ENCODE peak calls at places on chromosomes 12 and 14, in five cellular contexts. T is body of pancreas, O is GM12878, E is IMR-90, I is stomach. K is an unnamed sample.

GRCh38 chr14:81269100-81269978 is 48.6 kb upstream of the GTF2A1 start:
- DNase-seq in E (peak), T (no peak), I (no peak), O (peak), K (peak)

GRCh38 chr12:1094714-1095113 is 103.7 kb downstream of the ERC1 start:
- DNase-seq in E (no peak), T (no peak), I (no peak), O (peak), K (no peak)

GRCh38 chr14:50242566-50243288 is 11.3 kb upstream of the SOS2 start:
- DNase-seq in E (no peak), I (no peak), O (no peak), T (no peak), K (no peak)

GRCh38 chr14:69535230-69535848 is 39.3 kb downstream of the CCDC177 start:
- DNase-seq in T (peak), O (no peak), E (peak), I (peak), K (no peak)

GRCh38 chr14:75577724-75578098 is 709 bp upstream of the FLVCR2 start:
- DNase-seq in O (peak), I (peak), T (peak), E (peak), K (peak)

GRCh38 chr12:21502164-21502496 is 541 bp downstream of the GOLT1B start:
- DNase-seq in I (peak), O (peak), E (peak), T (peak), K (peak)

GRCh38 chr14:49880267-49881064 is 12.4 kb upstream of the ARF6 start:
- DNase-seq in T (no peak), I (no peak), O (no peak), E (no peak), K (no peak)

GRCh38 chr14:90778468-90779255 is 37.6 kb downstream of the TTC7B start:
- DNase-seq in E (no peak), T (no peak), I (no peak), O (no peak), K (no peak)

GRCh38 chr14:61927015-61927414 is 164.8 kb downstream of the SNAPC1 start:
- DNase-seq in O (no peak), E (peak), T (no peak), I (no peak), K (no peak)

GRCh38 chr12:107574691-107575090 is 110.9 kb upstream of the PWP1 start:
- DNase-seq in E (no peak), T (no peak), I (no peak), O (no peak), K (no peak)

GRCh38 chr14:84225243-84225642 is 1304.7 kb upstream of the FLRT2 start:
- DNase-seq in O (no peak), T (no peak), I (no peak), E (no peak), K (no peak)

GRCh38 chr12:115611477-115611876 is 666.0 kb downstream of the MED13L start:
- DNase-seq in E (no peak), I (peak), T (no peak), O (no peak), K (no peak)

GRCh38 chr14:105439710-105440553 is 20.3 kb downstream of the MTA1 start:
- DNase-seq in I (no peak), O (no peak), T (no peak), E (no peak), K (no peak)

GRCh38 chr12:126890097-126890496 is 1376.9 kb upstream of the TMEM132C start:
- DNase-seq in O (no peak), E (no peak), T (no peak), I (no peak), K (no peak)

GRCh38 chr12:115866909-115867525 is 410.5 kb downstream of the MED13L start:
- DNase-seq in O (no peak), I (no peak), T (no peak), E (no peak), K (no peak)

GRCh38 chr12:84070311-84070710 is 842.3 kb downstream of the SLC6A15 start:
- DNase-seq in T (no peak), E (peak), I (no peak), O (no peak), K (no peak)

GRCh38 chr12:12115531-12115930 is 44.8 kb downstream of the BCL2L14 start:
- DNase-seq in T (no peak), O (no peak), E (no peak), I (no peak), K (no peak)

GRCh38 chr12:25556136-25556535 is 3.1 kb upstream of the LMNTD1 start:
- DNase-seq in I (no peak), E (no peak), T (no peak), O (no peak), K (no peak)

GRCh38 chr12:122207391-122207790 is 3.9 kb downstream of the B3GNT4 start:
- DNase-seq in T (no peak), E (no peak), I (no peak), O (no peak), K (no peak)

GRCh38 chr14:75542585-75543091 is 20.4 kb downstream of the BATF start:
- DNase-seq in T (peak), I (peak), O (no peak), E (no peak), K (peak)

GRCh38 chr14:96676161-96676560 is 121.0 kb upstream of the VRK1 start:
- DNase-seq in I (no peak), E (peak), O (no peak), T (no peak), K (no peak)

GRCh38 chr14:77307099-77307496 is 13.6 kb downstream of the POMT2 start:
- DNase-seq in E (peak), O (no peak), I (no peak), T (no peak), K (no peak)

GRCh38 chr14:61350427-61350826 is 29.0 kb downstream of the PRKCH start:
- DNase-seq in O (no peak), T (no peak), E (no peak), I (no peak), K (no peak)

GRCh38 chr14:68392393-68393085 is 400.3 kb downstream of the ZFP36L1 start:
- DNase-seq in T (no peak), E (no peak), O (no peak), I (peak), K (no peak)

GRCh38 chr14:93906341-93907329 is 20.5 kb upstream of the FAM181A start:
- DNase-seq in E (peak), I (peak), O (no peak), T (peak), K (peak)

GRCh38 chr12:24562761-24563392 is 386.0 kb downstream of the BCAT1 start:
- DNase-seq in O (no peak), E (peak), T (no peak), I (no peak), K (peak)

GRCh38 chr12:2416158-2416557 is 363.4 kb downstream of the CACNA1C start:
- DNase-seq in O (no peak), I (no peak), T (no peak), E (no peak), K (no peak)

GRCh38 chr12:44972746-44973421 is 78.0 kb downstream of the DBX2 start:
- DNase-seq in T (no peak), I (no peak), E (no peak), O (no peak), K (no peak)

GRCh38 chr14:105938055-105938863 is 411.9 kb downstream of the TMEM121 start:
- DNase-seq in E (no peak), T (no peak), I (peak), O (no peak), K (no peak)

GRCh38 chr12:32583535-32583934 is 95.6 kb upstream of the DNM1L start:
- DNase-seq in O (no peak), E (peak), I (no peak), T (no peak), K (no peak)

GRCh38 chr12:105288311-105288996 is 42.0 kb upstream of the C12orf75 start:
- DNase-seq in I (no peak), O (no peak), T (no peak), E (no peak), K (no peak)
- TF ChIP-seq POLR2A in I (no peak), O (no peak), T (no peak), E (no peak), K (no peak)

GRCh38 chr12:110107369-110108281 is 16.5 kb upstream of the IFT81 start:
- DNase-seq in I (no peak), O (no peak), T (peak), E (peak), K (no peak)

GRCh38 chr12:110111476-110112334 is 12.5 kb upstream of the IFT81 start:
- DNase-seq in I (no peak), E (no peak), T (no peak), O (no peak), K (no peak)

GRCh38 chr12:110109837-110110535 is 14.2 kb upstream of the IFT81 start:
- DNase-seq in E (no peak), I (no peak), T (no peak), O (no peak), K (no peak)

GRCh38 chr12:110108309-110109036 is 15.7 kb upstream of the IFT81 start:
- DNase-seq in I (no peak), O (no peak), T (no peak), E (no peak), K (no peak)

GRCh38 chr12:110109037-110109836 is 14.9 kb upstream of the IFT81 start:
- DNase-seq in I (peak), E (peak), O (no peak), T (peak), K (no peak)
- TF ChIP-seq POLR2A in I (no peak), E (no peak), O (no peak), T (no peak), K (no peak)

DNA sequence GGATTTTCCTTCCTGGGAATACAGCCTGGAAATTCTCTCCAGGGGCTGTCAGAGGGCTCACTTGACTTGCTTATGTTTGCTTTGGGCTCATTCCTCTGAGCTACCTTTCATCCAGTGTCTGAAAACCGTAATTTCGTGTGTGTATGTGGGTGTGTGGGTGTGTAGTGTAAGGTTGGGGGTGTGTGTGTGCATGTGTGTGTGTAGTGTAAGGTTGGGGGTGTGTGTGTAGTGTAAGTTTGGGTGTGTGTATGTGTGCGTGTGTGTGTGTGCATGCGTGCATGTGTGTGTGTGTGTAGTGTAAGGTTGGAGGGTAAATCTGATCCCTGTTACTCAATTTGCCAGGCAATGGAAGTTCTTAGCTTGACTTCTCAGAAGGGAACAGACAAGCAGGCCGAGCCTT is 15.4 kb upstream of the BEGAIN start:
- DNase-seq in E (no peak), I (no peak), T (no peak), O (no peak), K (no peak)
- TF ChIP-seq POLR2A in E (no peak), I (no peak), T (no peak), O (no peak), K (no peak)

GRCh38 chr12:123972448-123973401 is at the start of the genes CCDC92 and ZNF664:
- DNase-seq in T (peak), E (peak), I (peak), O (peak), K (peak)
- TF ChIP-seq POLR2A in T (peak), E (peak), I (no peak), O (peak), K (peak)

DNA sequence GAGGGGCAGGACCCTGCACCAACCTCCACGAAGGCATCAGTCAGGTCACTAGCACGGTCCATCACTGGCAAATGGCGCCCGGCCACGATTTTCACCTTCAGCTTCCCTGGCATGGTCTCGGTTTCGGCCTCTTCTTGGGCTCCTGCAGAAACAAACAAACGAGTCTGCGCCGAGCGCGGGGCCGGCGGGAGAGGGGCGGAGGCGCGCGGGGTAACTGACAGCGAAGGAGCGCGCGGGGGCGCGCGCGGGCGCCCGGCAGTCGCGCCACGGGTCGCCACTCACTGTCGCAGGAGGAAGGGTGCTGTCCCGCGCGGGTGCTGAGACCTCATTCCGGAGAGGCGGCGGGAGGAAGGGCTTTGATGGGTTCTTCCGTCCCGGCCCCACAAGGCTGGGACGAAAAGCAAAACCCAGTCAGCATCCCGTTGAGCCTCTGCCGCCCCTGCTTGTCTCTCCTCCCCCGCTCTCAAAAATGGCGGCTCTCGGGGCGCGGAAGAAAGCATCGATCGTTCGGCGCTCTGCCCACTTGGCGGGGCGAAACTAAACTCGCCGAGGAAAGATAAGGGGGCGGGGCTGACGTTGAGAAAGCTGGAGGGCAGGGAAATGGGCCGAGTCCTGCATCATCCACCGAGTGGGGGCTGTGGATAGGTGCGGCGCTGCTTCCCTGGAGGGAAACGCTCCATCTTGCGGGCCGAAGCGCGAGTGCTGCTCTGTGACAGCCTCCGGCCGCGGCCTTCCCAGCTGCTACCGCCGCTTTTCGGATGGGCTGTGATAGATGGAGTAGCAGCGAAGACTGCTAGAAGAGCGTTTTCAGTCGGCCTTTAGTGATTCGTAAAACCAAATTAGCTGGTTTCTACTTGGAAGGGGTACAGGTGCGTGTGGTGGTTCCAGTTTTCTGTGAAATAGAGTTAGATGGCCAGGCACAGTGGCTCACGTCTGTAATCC is at the start of gene C2CD5:
- DNase-seq in T (peak), I (peak), E (peak), O (peak), K (peak)
- TF ChIP-seq POLR2A in T (peak), I (no peak), E (peak), O (peak), K (peak)